ENCODE peak calls at places on chromosome 1, in ten cellular contexts. E is AG10803; B is astrocyte of the spinal cord; M is fibroblast of pulmonary artery; O is fibroblast of lung; H is breast epithelium; T is prostate gland; C is cardiac muscle cell; Q is CD8-positive, alpha-beta T cell; N is left lung. U is an unnamed sample.

GRCh38 chr1:151540021-151540981 is at the start of gene TUFT1:
- DNase-seq in H (peak; percentile 93), N (peak; percentile 96), O (peak; percentile 88), C (peak; percentile 86), M (peak; percentile 85), T (peak; percentile 96), Q (peak; percentile 90), B (peak; percentile 91), E (peak; percentile 83), U (peak; percentile 88)

GRCh38 chr1:198283222-198283621 is 126.4 kb downstream of the NEK7 start:
- DNase-seq in C (no peak), E (no peak), H (no peak), Q (no peak), O (no peak), N (no peak), T (no peak), M (no peak), B (no peak), U (no peak)

GRCh38 chr1:202165267-202165941 is 5.0 kb upstream of the PTPN7 start:
- DNase-seq in M (no peak), E (no peak), H (no peak), T (no peak), B (no peak), C (no peak), Q (no peak), O (no peak), N (peak; percentile 58), U (no peak)

GRCh38 chr1:50357186-50357585 is 66.1 kb downstream of the DMRTA2 start:
- DNase-seq in Q (no peak), O (no peak), C (no peak), B (no peak), M (no peak), N (no peak), E (no peak), T (no peak), H (no peak), U (no peak)

GRCh38 chr1:15251807-15252546 is 5.0 kb downstream of the FHAD1 start:
- DNase-seq in Q (no peak), H (no peak), T (no peak), O (no peak), B (no peak), N (no peak), M (no peak), E (no peak), C (no peak), U (no peak)

GRCh38 chr1:152817309-152817708 is 5.5 kb downstream of the LCE1B start:
- DNase-seq in T (no peak), B (no peak), N (no peak), O (no peak), M (no peak), Q (no peak), E (no peak), H (no peak), C (no peak), U (no peak)

GRCh38 chr1:229230136-229230892 is 40.6 kb upstream of the RAB4A start:
- DNase-seq in H (no peak), M (no peak), B (peak; percentile 27), Q (no peak), O (no peak), E (no peak), T (no peak), N (no peak), C (no peak), U (no peak)

GRCh38 chr1:36178479-36179219 is 22.7 kb downstream of the MAP7D1 start:
- DNase-seq in Q (no peak), E (no peak), M (no peak), C (no peak), B (no peak), H (no peak), O (no peak), N (peak; percentile 82), T (peak; percentile 29), U (no peak)

GRCh38 chr1:91381844-91382243 is 22.8 kb downstream of the HFM1 start:
- DNase-seq in H (no peak), N (no peak), T (no peak), B (no peak), Q (no peak), E (no peak), C (peak; percentile 2), M (no peak), O (no peak), U (peak; percentile 2)

GRCh38 chr1:107794571-107794970 is 170.4 kb downstream of the VAV3 start:
- DNase-seq in H (no peak), M (no peak), B (no peak), T (no peak), Q (no peak), C (no peak), E (no peak), N (no peak), O (no peak), U (no peak)

GRCh38 chr1:165954940-165955339 is 127.5 kb downstream of the UCK2 start:
- DNase-seq in M (peak; percentile 75), H (no peak), C (peak; percentile 87), B (peak; percentile 24), Q (no peak), N (no peak), T (no peak), O (peak; percentile 50), E (peak; percentile 89), U (peak; percentile 80)

GRCh38 chr1:203028784-203029553 is 2.7 kb downstream of the PPFIA4 start:
- DNase-seq in M (no peak), T (no peak), B (no peak), E (no peak), O (no peak), H (no peak), C (no peak), Q (no peak), N (no peak), U (no peak)

GRCh38 chr1:22500476-22500875 is 48.8 kb downstream of the ZBTB40 start:
- DNase-seq in N (no peak), O (peak; percentile 80), B (peak; percentile 68), H (no peak), Q (no peak), M (peak; percentile 44), E (peak; percentile 59), T (no peak), C (peak; percentile 62), U (peak; percentile 65)

GRCh38 chr1:63328140-63328521 is 5.8 kb downstream of the FOXD3 start:
- DNase-seq in N (no peak), M (no peak), H (no peak), C (no peak), B (no peak), Q (no peak), E (no peak), O (no peak), T (no peak), U (no peak)

GRCh38 chr1:63324779-63325119 is 2.4 kb downstream of the FOXD3 start:
- DNase-seq in T (no peak), O (peak; percentile 5), H (no peak), N (no peak), Q (no peak), M (no peak), C (no peak), B (no peak), E (no peak), U (no peak)

GRCh38 chr1:63327417-63328139 is 5.2 kb downstream of the FOXD3 start:
- DNase-seq in T (no peak), Q (no peak), C (peak; percentile 76), B (peak; percentile 43), N (peak; percentile 88), O (peak; percentile 75), M (peak; percentile 74), H (no peak), E (peak; percentile 35), U (peak; percentile 73)

GRCh38 chr1:63326106-63326472 is 3.7 kb downstream of the FOXD3 start:
- DNase-seq in C (no peak), E (no peak), B (no peak), Q (no peak), O (peak; percentile 12), T (no peak), M (no peak), H (no peak), N (no peak), U (no peak)

GRCh38 chr1:63326473-63327380 is 4.4 kb downstream of the FOXD3 start:
- DNase-seq in B (no peak), T (no peak), E (no peak), H (no peak), O (peak; percentile 38), Q (no peak), M (no peak), C (no peak), N (no peak), U (no peak)
- H3K4me3 ChIP-seq in B (no peak overlapping the region), T (no peak overlapping the region), E (no peak overlapping the region), H (no peak overlapping the region), O (no peak overlapping the region), Q (no peak overlapping the region), M (no peak overlapping the region), C (no peak overlapping the region), N (no peak overlapping the region), U (no peak overlapping the region)

GRCh38 chr1:53266038-53266437 is 27.7 kb upstream of the MAGOH start:
- DNase-seq in Q (no peak), H (no peak), B (no peak), M (peak; percentile 10), O (peak; percentile 5), N (no peak), C (peak; percentile 15), E (no peak), T (no peak), U (peak; percentile 16)
- TF ChIP-seq CTCF in Q (no peak), H (no peak), B (peak; percentile 34), M (peak; percentile 29), O (peak; percentile 5), N (no peak), C (peak; percentile 19), E (peak; percentile 30), T (no peak), U (no peak)

DNA sequence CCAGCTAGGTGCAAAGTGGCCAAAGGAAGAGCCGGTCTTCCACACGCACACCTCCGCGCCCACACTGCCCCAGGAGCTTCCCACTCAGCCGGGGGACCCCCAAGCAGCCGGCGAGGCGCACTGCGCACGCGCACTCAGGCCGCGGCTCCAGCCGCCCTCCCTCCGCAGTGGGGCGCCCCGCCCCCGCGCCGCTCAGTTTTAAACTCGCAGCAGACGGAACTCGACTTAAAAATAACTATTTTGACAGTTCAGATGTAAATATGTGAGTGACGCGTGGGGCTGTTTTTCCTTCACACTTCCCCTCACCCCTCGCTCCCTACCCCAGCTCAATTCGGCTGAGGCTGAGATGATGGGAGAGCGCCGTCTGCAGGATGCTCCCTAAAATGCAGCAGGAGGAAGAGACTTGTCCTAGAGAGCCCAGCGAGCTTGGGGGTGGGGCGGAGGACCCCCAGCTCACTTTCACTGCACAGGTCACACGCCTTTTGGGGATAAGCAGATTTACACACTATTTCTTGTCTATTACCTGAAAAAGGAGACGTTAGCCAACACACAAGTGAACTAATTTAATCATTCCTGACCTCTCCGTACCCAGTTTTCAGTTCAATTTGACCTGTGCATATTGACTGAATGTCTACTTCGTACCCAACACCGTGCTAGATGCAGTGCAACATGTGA is 8.9 kb upstream of the LEMD1 start:
- DNase-seq in O (peak; percentile 45), C (peak; percentile 64), E (peak; percentile 15), T (peak; percentile 30), B (peak; percentile 50), Q (peak; percentile 27), M (peak; percentile 61), H (no peak), N (no peak), U (peak; percentile 51)
- H3K4me3 ChIP-seq in O (peak overlapping the region; percentile 16), C (peak overlapping the region; percentile 44), E (peak overlapping the region; percentile 56), T (peak overlapping the region; percentile 29), B (peak overlapping the region; percentile 40), Q (peak overlapping the region; percentile 26), M (peak overlapping the region; percentile 59), H (peak overlapping the region; percentile 79), N (peak overlapping the region; percentile 27), U (peak overlapping the region; percentile 44)

DNA sequence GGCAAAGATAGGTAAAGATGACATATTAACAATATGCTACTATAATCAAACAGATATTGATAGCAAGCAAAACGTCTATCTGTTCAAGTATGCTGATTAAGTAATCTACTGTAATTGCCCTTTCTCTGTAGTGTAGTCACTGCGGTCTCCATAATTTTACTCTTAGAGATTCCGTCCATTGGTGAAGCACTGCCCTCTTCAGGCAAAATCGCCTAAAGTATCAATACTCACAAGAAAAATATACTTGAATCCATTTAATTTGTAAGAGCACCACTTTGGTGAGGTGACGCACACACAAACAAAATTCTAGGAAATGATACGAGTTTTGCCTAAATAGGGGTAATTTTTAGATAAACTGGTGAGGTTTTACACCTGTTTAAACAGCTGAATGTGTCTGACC is 434.6 kb upstream of the CHRM3 start:
- DNase-seq in O (peak; percentile 49), C (peak; percentile 40), Q (no peak), M (peak; percentile 47), N (no peak), E (peak; percentile 10), B (peak; percentile 73), H (no peak), T (no peak), U (peak; percentile 40)
- TF ChIP-seq CTCF in O (no peak), C (peak; percentile 26), Q (no peak), M (peak; percentile 22), N (no peak), E (no peak), B (peak; percentile 58), H (peak; percentile 18), T (no peak), U (peak; percentile 26)